ENCODE peak calls at places on chromosomes 11 and 22, in seven cellular contexts. C is Kasumi-1; T is NCI-H1105 treated with DMSO at 0.1 percent for 48 hours; F is Caki2; J is activated naive CD4-positive, alpha-beta T cell treated with anti-CD3 and anti-CD28 coated beads, Interleukin-2, amount 50 U/mL, for 72 hours; V is NCI-H524; N is stimulated activated naive CD8-positive, alpha-beta T cell treated with anti-CD3 and anti-CD28 coated beads, Interleukin-15, Interleukin-2, amounts not matched to agents 100 U/mL and 50 U/mL, for 24 hours. L is an unnamed sample.

GRCh38 chr11:92707173-92707619 is 262.3 kb upstream of the MTNR1B start:
- DNase-seq in F (peak), C (no peak), J (no peak), V (peak), N (no peak), T (peak), L (no peak)

GRCh38 chr11:118859995-118860394 is 23.7 kb upstream of the CXCR5 start:
- DNase-seq in F (no peak), V (no peak), J (no peak), C (no peak), T (no peak), N (no peak), L (no peak)

GRCh38 chr22:49351761-49352221 is 475.9 kb downstream of the BRD1 start:
- DNase-seq in N (no peak), C (no peak), F (no peak), T (no peak), V (no peak), J (no peak), L (peak)

GRCh38 chr11:122159173-122159701 is 43.2 kb upstream of the BLID start:
- DNase-seq in N (no peak), J (no peak), V (peak), F (peak), T (peak), C (no peak), L (no peak)

GRCh38 chr22:17842386-17842785 is 68.1 kb upstream of the BID start:
- DNase-seq in F (no peak), N (peak), C (no peak), J (no peak), V (no peak), T (no peak), L (no peak)

GRCh38 chr11:12552677-12553076 is 121.5 kb upstream of the TEAD1 start:
- DNase-seq in N (no peak), T (no peak), C (no peak), J (no peak), V (no peak), F (no peak), L (no peak)

GRCh38 chr22:44304354-44304753 is 8.4 kb downstream of the SHISAL1 start:
- DNase-seq in V (peak), F (no peak), J (no peak), N (peak), C (no peak), T (no peak), L (no peak)

GRCh38 chr11:69105431-69106123 is 50.2 kb upstream of the SMIM38 start:
- DNase-seq in C (no peak), N (no peak), V (no peak), F (no peak), J (no peak), T (peak), L (no peak)

GRCh38 chr22:44155115-44155514 is 25.6 kb upstream of the PARVG start:
- DNase-seq in C (no peak), F (no peak), T (no peak), V (no peak), N (no peak), J (no peak), L (no peak)

GRCh38 chr11:65243773-65244172 is 18.0 kb upstream of the POLA2 start:
- DNase-seq in N (no peak), C (no peak), J (no peak), F (no peak), T (no peak), V (no peak), L (no peak)

GRCh38 chr22:30575011-30575671 is 676 bp upstream of the GAL3ST1 start:
- DNase-seq in N (no peak), J (no peak), V (peak), C (no peak), T (no peak), F (no peak), L (no peak)

GRCh38 chr22:29454186-29454745 is 15.9 kb downstream of the RFPL1 start:
- DNase-seq in C (no peak), N (no peak), V (no peak), J (no peak), T (no peak), F (no peak), L (no peak)

GRCh38 chr11:7964873-7965272 is 374 bp downstream of the NLRP10 start:
- DNase-seq in C (no peak), V (no peak), N (no peak), F (no peak), J (no peak), T (no peak), L (no peak)

GRCh38 chr22:28282346-28282745 is 363.3 kb upstream of the PITPNB start:
- DNase-seq in C (no peak), V (no peak), F (no peak), T (no peak), J (no peak), N (no peak), L (no peak)